ENCODE peak calls at places on chromosomes 3 and 15, in five cellular contexts. F, Y, J, R and G are unnamed samples.

GRCh38 chr15:85754993-85755392 is 39.7 kb downstream of the KLHL25 start:
- DNase-seq in F (no peak), Y (peak; percentile 74), J (no peak), R (peak; percentile 13), G (no peak)

GRCh38 chr15:98648654-98649537 is 557 bp downstream of the IGF1R start:
- DNase-seq in F (peak; percentile 77), Y (peak; percentile 76), J (peak; percentile 31), R (peak; percentile 47), G (peak; percentile 52)

GRCh38 chr15:83871808-83872559 is 218.1 kb downstream of the ADAMTSL3 start:
- DNase-seq in F (no peak), Y (peak; percentile 36), J (no peak), R (peak; percentile 86), G (peak; percentile 85)

GRCh38 chr15:39344662-39345141 is 236.2 kb upstream of the THBS1 start:
- DNase-seq in F (no peak), Y (no peak), J (no peak), R (no peak), G (peak; percentile 32)

GRCh38 chr3:59979542-59979941 is 929.7 kb upstream of the CFAP20DC start:
- DNase-seq in F (no peak), Y (no peak), J (no peak), R (no peak), G (no peak)

GRCh38 chr15:75732809-75733451 is 20.3 kb upstream of the CSPG4 start:
- DNase-seq in F (peak; percentile 79), Y (peak; percentile 70), J (peak; percentile 59), R (peak; percentile 65), G (peak; percentile 50)

GRCh38 chr15:56205061-56205876 is 38.4 kb downstream of the RFX7 start:
- DNase-seq in F (no peak), Y (no peak), J (no peak), R (peak; percentile 31), G (peak; percentile 29)

GRCh38 chr3:184180165-184180564 is 5.5 kb downstream of the AP2M1 start:
- DNase-seq in F (no peak), Y (no peak), J (no peak), R (peak; percentile 68), G (peak; percentile 31)

GRCh38 chr15:68318931-68319909 is 41.7 kb downstream of the FEM1B start:
- DNase-seq in F (no peak), Y (no peak), J (no peak), R (no peak), G (no peak)

GRCh38 chr15:60423540-60423939 is 25.8 kb upstream of the ANXA2 start:
- DNase-seq in F (no peak), Y (no peak), J (no peak), R (peak; percentile 92), G (peak; percentile 89)

GRCh38 chr15:51089699-51090098 is 5.0 kb downstream of the TNFAIP8L3 start:
- DNase-seq in F (no peak), Y (no peak), J (no peak), R (peak; percentile 22), G (peak; percentile 79)

GRCh38 chr3:2579206-2579605 is 480.5 kb downstream of the CNTN4 start:
- DNase-seq in F (no peak), Y (no peak), J (no peak), R (no peak), G (no peak)

GRCh38 chr3:184748219-184749135 is 36.6 kb upstream of the MAGEF1 start:
- DNase-seq in F (no peak), Y (peak; percentile 11), J (no peak), R (peak; percentile 68), G (no peak)

GRCh38 chr3:42541079-42541478 is 38.6 kb downstream of the VIPR1 start:
- DNase-seq in F (no peak), Y (peak; percentile 52), J (no peak), R (no peak), G (no peak)

GRCh38 chr3:191350389-191351090 is 20.2 kb upstream of the UTS2B start:
- DNase-seq in F (no peak), Y (no peak), J (no peak), R (peak; percentile 36), G (no peak)

GRCh38 chr3:42130007-42130328 is 38.8 kb downstream of the TRAK1 start:
- DNase-seq in F (no peak), Y (no peak), J (no peak), R (no peak), G (no peak)

GRCh38 chr3:123648696-123649405 is 64.0 kb upstream of the HACD2 start:
- DNase-seq in F (no peak), Y (no peak), J (no peak), R (no peak), G (no peak)

GRCh38 chr3:77179762-77180161 is 139.9 kb downstream of the ROBO2 start:
- DNase-seq in F (no peak), Y (no peak), J (no peak), R (no peak), G (no peak)

GRCh38 chr15:87736921-87737389 is 519.6 kb downstream of the NTRK3 start:
- DNase-seq in F (no peak), Y (no peak), J (no peak), R (peak; percentile 22), G (no peak)

GRCh38 chr15:76203766-76204557 is 107.3 kb downstream of the ETFA start:
- DNase-seq in F (no peak), Y (no peak), J (peak; percentile 0), R (no peak), G (no peak)

GRCh38 chr15:97517726-97518125 is 442.8 kb upstream of the ARRDC4 start:
- DNase-seq in F (no peak), Y (no peak), J (no peak), R (no peak), G (no peak)

GRCh38 chr3:127002195-127003174 is 19.6 kb downstream of the PLXNA1 start:
- DNase-seq in F (no peak), Y (peak; percentile 92), J (no peak), R (peak; percentile 89), G (peak; percentile 93)

GRCh38 chr15:48389701-48390143 is 58.5 kb downstream of the DUT start:
- DNase-seq in F (no peak), Y (no peak), J (no peak), R (peak; percentile 68), G (peak; percentile 45)

GRCh38 chr3:188180114-188180513 is 26.2 kb downstream of the LPP start:
- DNase-seq in F (no peak), Y (no peak), J (no peak), R (no peak), G (no peak)